ENCODE peak calls at places on chromosomes 1 and 21, in four cellular contexts. One of them, this sample, is unnamed. For H3K9me3, the result is how much of the 10 kb centered on the place peaks cover.

GRCh38 chr1:37174876-37175275 is 140.6 kb upstream of the GRIK3 start:
- DNase-seq in naive thymus-derived CD4-positive, alpha-beta T cell: no peak
- DNase-seq in pancreas: no peak
- DNase-seq in PC-3: no peak
- DNase-seq in this sample: no peak

GRCh38 chr21:43995521-43996105 is 16.5 kb upstream of the TRAPPC10 start:
- DNase-seq in pancreas: no peak
- DNase-seq in PC-3: no peak
- DNase-seq in naive thymus-derived CD4-positive, alpha-beta T cell: no peak
- DNase-seq in this sample: no peak

GRCh38 chr1:201275266-201275666 is 8.0 kb upstream of the PKP1 start:
- DNase-seq in naive thymus-derived CD4-positive, alpha-beta T cell: no peak
- DNase-seq in pancreas: no peak
- DNase-seq in PC-3: peak
- DNase-seq in this sample: no peak

GRCh38 chr1:201396859-201397464 is 2.2 kb downstream of the LAD1 start:
- DNase-seq in pancreas: peak
- DNase-seq in PC-3: peak
- DNase-seq in naive thymus-derived CD4-positive, alpha-beta T cell: no peak
- DNase-seq in this sample: no peak

GRCh38 chr1:193927550-193927949 is 741.1 kb upstream of the B3GALT2 start:
- DNase-seq in naive thymus-derived CD4-positive, alpha-beta T cell: no peak
- DNase-seq in PC-3: no peak
- DNase-seq in pancreas: no peak
- DNase-seq in this sample: no peak

GRCh38 chr1:209406111-209406654 is 177.3 kb upstream of the CAMK1G start:
- DNase-seq in PC-3: peak
- DNase-seq in naive thymus-derived CD4-positive, alpha-beta T cell: no peak
- DNase-seq in pancreas: no peak
- DNase-seq in this sample: no peak

GRCh38 chr1:232036161-232036942 is 409.8 kb downstream of the DISC1 start:
- DNase-seq in PC-3: no peak
- DNase-seq in pancreas: no peak
- DNase-seq in naive thymus-derived CD4-positive, alpha-beta T cell: no peak
- DNase-seq in this sample: no peak

GRCh38 chr21:34846601-34847112 is 177.9 kb downstream of the CLIC6 start:
- DNase-seq in pancreas: no peak
- DNase-seq in PC-3: peak
- DNase-seq in naive thymus-derived CD4-positive, alpha-beta T cell: no peak
- DNase-seq in this sample: no peak

GRCh38 chr1:97743129-97743528 is 177.7 kb downstream of the DPYD start:
- DNase-seq in pancreas: no peak
- DNase-seq in PC-3: no peak
- DNase-seq in naive thymus-derived CD4-positive, alpha-beta T cell: no peak
- DNase-seq in this sample: no peak

GRCh38 chr1:172325562-172325961 is 94.9 kb upstream of the C1orf105 start:
- DNase-seq in PC-3: peak
- DNase-seq in naive thymus-derived CD4-positive, alpha-beta T cell: no peak
- DNase-seq in pancreas: no peak
- DNase-seq in this sample: no peak

GRCh38 chr1:4172659-4173599 is 272.9 kb upstream of the C1orf174 start:
- DNase-seq in PC-3: peak
- DNase-seq in naive thymus-derived CD4-positive, alpha-beta T cell: no peak
- DNase-seq in pancreas: no peak
- DNase-seq in this sample: no peak

GRCh38 chr1:43934279-43934985 is 831 bp downstream of the ARTN start:
- DNase-seq in naive thymus-derived CD4-positive, alpha-beta T cell: peak
- DNase-seq in pancreas: peak
- DNase-seq in PC-3: peak
- DNase-seq in this sample: no peak

GRCh38 chr1:164702216-164702615 is 143.2 kb downstream of the PBX1 start:
- DNase-seq in PC-3: peak
- DNase-seq in pancreas: no peak
- DNase-seq in naive thymus-derived CD4-positive, alpha-beta T cell: no peak
- DNase-seq in this sample: no peak

GRCh38 chr1:207983044-207983443 is 72.1 kb upstream of the CD34 start:
- DNase-seq in pancreas: no peak
- DNase-seq in naive thymus-derived CD4-positive, alpha-beta T cell: no peak
- DNase-seq in PC-3: no peak
- DNase-seq in this sample: no peak

GRCh38 chr1:207791290-207791689 is 39.4 kb downstream of the CD46 start:
- DNase-seq in PC-3: no peak
- DNase-seq in naive thymus-derived CD4-positive, alpha-beta T cell: no peak
- DNase-seq in pancreas: no peak
- DNase-seq in this sample: no peak

GRCh38 chr1:165837838-165838364 is 10.5 kb downstream of the UCK2 start:
- DNase-seq in PC-3: no peak
- DNase-seq in pancreas: no peak
- DNase-seq in naive thymus-derived CD4-positive, alpha-beta T cell: no peak
- DNase-seq in this sample: no peak

GRCh38 chr1:24914226-24915069 is 15.6 kb downstream of the RUNX3 start:
- DNase-seq in pancreas: no peak
- DNase-seq in PC-3: peak
- DNase-seq in naive thymus-derived CD4-positive, alpha-beta T cell: no peak
- DNase-seq in this sample: no peak

GRCh38 chr21:29540289-29540688 is 241.6 kb downstream of the BACH1 start:
- DNase-seq in pancreas: no peak
- DNase-seq in naive thymus-derived CD4-positive, alpha-beta T cell: no peak
- DNase-seq in PC-3: no peak
- DNase-seq in this sample: no peak

GRCh38 chr21:42398130-42398394 is 2.2 kb upstream of the TMPRSS3 start:
- DNase-seq in pancreas: no peak
- DNase-seq in naive thymus-derived CD4-positive, alpha-beta T cell: no peak
- DNase-seq in PC-3: no peak
- DNase-seq in this sample: no peak

GRCh38 chr1:92485374-92486250 is 1.1 kb downstream of the GFI1 start:
- DNase-seq in pancreas: peak
- DNase-seq in PC-3: no peak
- DNase-seq in naive thymus-derived CD4-positive, alpha-beta T cell: peak
- DNase-seq in this sample: peak

GRCh38 chr1:208272713-208273112 is 28.5 kb upstream of the PLXNA2 start:
- DNase-seq in PC-3: no peak
- DNase-seq in pancreas: no peak
- DNase-seq in naive thymus-derived CD4-positive, alpha-beta T cell: no peak
- DNase-seq in this sample: no peak

GRCh38 chr1:222250376-222250775 is 297.5 kb downstream of the HHIPL2 start:
- DNase-seq in naive thymus-derived CD4-positive, alpha-beta T cell: no peak
- DNase-seq in PC-3: no peak
- DNase-seq in pancreas: no peak
- DNase-seq in this sample: no peak

GRCh38 chr1:225888898-225889690 is at the start of gene LEFTY1:
- DNase-seq in naive thymus-derived CD4-positive, alpha-beta T cell: no peak
- DNase-seq in PC-3: no peak
- DNase-seq in pancreas: peak
- DNase-seq in this sample: no peak

GRCh38 chr1:201119206-201119814 is 7.1 kb upstream of the CACNA1S start:
- DNase-seq in PC-3: peak
- DNase-seq in naive thymus-derived CD4-positive, alpha-beta T cell: peak
- DNase-seq in pancreas: peak
- DNase-seq in this sample: peak

GRCh38 chr1:227586733-227587132 is 23.4 kb downstream of the ZNF678 start:
- DNase-seq in pancreas: no peak
- DNase-seq in naive thymus-derived CD4-positive, alpha-beta T cell: no peak
- DNase-seq in PC-3: no peak
- DNase-seq in this sample: no peak

GRCh38 chr1:6307099-6307498 is 46.2 kb upstream of the GPR153 start:
- DNase-seq in PC-3: no peak
- DNase-seq in naive thymus-derived CD4-positive, alpha-beta T cell: no peak
- DNase-seq in pancreas: no peak
- DNase-seq in this sample: no peak

GRCh38 chr21:29145354-29145782 is 14.9 kb downstream of the MAP3K7CL start:
- DNase-seq in naive thymus-derived CD4-positive, alpha-beta T cell: peak
- DNase-seq in PC-3: peak
- DNase-seq in pancreas: no peak
- DNase-seq in this sample: no peak

GRCh38 chr1:230825804-230826160 is 42.5 kb downstream of the C1orf198 start:
- DNase-seq in pancreas: no peak
- DNase-seq in PC-3: no peak
- DNase-seq in naive thymus-derived CD4-positive, alpha-beta T cell: no peak
- DNase-seq in this sample: no peak

GRCh38 chr1:85617582-85618237 is 37.1 kb downstream of the CCN1 start:
- DNase-seq in pancreas: no peak
- DNase-seq in PC-3: no peak
- DNase-seq in naive thymus-derived CD4-positive, alpha-beta T cell: no peak
- DNase-seq in this sample: no peak

GRCh38 chr1:186680031-186681012 is at the start of gene PTGS2:
- DNase-seq in pancreas: peak
- DNase-seq in naive thymus-derived CD4-positive, alpha-beta T cell: peak
- DNase-seq in PC-3: peak
- DNase-seq in this sample: peak

GRCh38 chr1:121408354-121408753 is 223.6 kb downstream of the SRGAP2C start:
- DNase-seq in PC-3: no peak
- DNase-seq in naive thymus-derived CD4-positive, alpha-beta T cell: no peak
- DNase-seq in pancreas: no peak
- DNase-seq in this sample: no peak

GRCh38 chr1:215083408-215083961 is 948 bp downstream of the KCNK2 start:
- DNase-seq in pancreas: no peak
- DNase-seq in PC-3: no peak
- DNase-seq in naive thymus-derived CD4-positive, alpha-beta T cell: no peak
- DNase-seq in this sample: no peak

GRCh38 chr1:226120398-226120797 is 57.9 kb downstream of the H3-3A start:
- DNase-seq in pancreas: no peak
- DNase-seq in PC-3: no peak
- DNase-seq in naive thymus-derived CD4-positive, alpha-beta T cell: no peak
- DNase-seq in this sample: no peak

DNA sequence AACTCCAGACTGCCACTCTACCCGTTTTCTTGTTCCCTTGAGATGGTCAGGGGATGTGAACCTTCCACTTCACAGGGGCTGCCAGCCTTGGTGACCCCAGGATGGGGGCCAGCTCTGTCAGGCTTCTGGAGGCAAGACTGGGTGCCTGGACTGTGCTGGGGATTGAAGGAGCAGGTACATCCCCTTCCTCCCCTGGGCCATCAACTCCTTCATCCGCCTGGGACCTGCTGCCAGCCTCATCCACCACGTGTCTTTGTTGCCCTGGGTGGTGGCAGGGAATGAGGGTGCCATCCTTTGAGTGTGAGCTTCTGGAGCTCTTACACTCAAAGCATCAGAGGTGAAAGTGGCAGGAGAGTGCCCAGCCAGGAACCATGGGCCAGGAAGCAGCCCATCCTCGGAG is 139.6 kb downstream of the IGSF21 start:
- DNase-seq in naive thymus-derived CD4-positive, alpha-beta T cell: no peak
- DNase-seq in PC-3: no peak
- DNase-seq in pancreas: no peak
- DNase-seq in this sample: no peak
- H3K27ac ChIP-seq in naive thymus-derived CD4-positive, alpha-beta T cell: no peak
- H3K27ac ChIP-seq in PC-3: no peak
- H3K27ac ChIP-seq in pancreas: no peak
- H3K27ac ChIP-seq in this sample: no peak

DNA sequence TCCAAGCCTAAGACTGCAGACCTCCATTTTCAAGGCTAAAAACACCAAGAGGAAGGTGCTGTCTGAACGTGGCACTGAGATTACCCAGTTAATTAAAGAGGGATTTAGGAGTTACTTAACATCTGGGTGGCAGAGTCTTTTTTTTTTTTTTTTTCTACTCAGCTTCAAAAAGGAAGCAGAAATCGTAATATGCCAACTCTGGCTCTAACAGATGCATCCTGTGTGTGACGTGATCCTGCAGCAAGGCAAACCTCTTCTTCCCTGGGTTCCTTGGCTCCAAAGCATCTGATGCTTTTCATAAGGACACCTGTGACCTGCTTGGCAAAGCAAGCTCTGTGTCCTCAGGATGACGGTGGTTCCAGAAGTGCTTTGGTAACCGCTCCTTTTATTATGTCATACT is 163.3 kb downstream of the KAZN start:
- DNase-seq in pancreas: no peak
- DNase-seq in PC-3: no peak
- DNase-seq in naive thymus-derived CD4-positive, alpha-beta T cell: no peak
- DNase-seq in this sample: no peak
- H3K9me3 ChIP-seq in pancreas: under half
- H3K9me3 ChIP-seq in PC-3: under half
- H3K9me3 ChIP-seq in naive thymus-derived CD4-positive, alpha-beta T cell: under half
- H3K9me3 ChIP-seq in this sample: under half

GRCh38 chr1:169834869-169835268 is 40.2 kb upstream of the METTL18 start:
- DNase-seq in PC-3: no peak
- DNase-seq in pancreas: no peak
- DNase-seq in naive thymus-derived CD4-positive, alpha-beta T cell: no peak
- DNase-seq in this sample: no peak
- H3K27ac ChIP-seq in PC-3: no peak
- H3K27ac ChIP-seq in pancreas: no peak
- H3K27ac ChIP-seq in naive thymus-derived CD4-positive, alpha-beta T cell: no peak
- H3K27ac ChIP-seq in this sample: no peak

GRCh38 chr1:248699099-248699498 is 3.5 kb downstream of the OR14I1 start:
- DNase-seq in PC-3: no peak
- DNase-seq in pancreas: no peak
- DNase-seq in naive thymus-derived CD4-positive, alpha-beta T cell: no peak
- DNase-seq in this sample: no peak
- H3K9me3 ChIP-seq in PC-3: under half
- H3K9me3 ChIP-seq in pancreas: under half
- H3K9me3 ChIP-seq in naive thymus-derived CD4-positive, alpha-beta T cell: under half
- H3K9me3 ChIP-seq in this sample: under half

This sample was measured in CD4-positive, alpha-beta memory T cell.